ENCODE peak calls at places on chromosomes 4 and X, in five cellular contexts. G is sigmoid colon, Q is HCEC 1CT, F is globus pallidus, L is pons. H is an unnamed sample.

GRCh38 chrX:142637206-142637605 is 388.5 kb upstream of the SPANXN4 start:
- DNase-seq in G (no peak), Q (no peak), F (no peak), L (no peak), H (no peak)

GRCh38 chrX:129647588-129648410 is 7.0 kb downstream of the APLN start:
- DNase-seq in G (no peak), Q (no peak), F (no peak), L (no peak), H (no peak)

GRCh38 chrX:102154218-102154860 is 1.4 kb downstream of the BEX5 start:
- DNase-seq in G (no peak), Q (no peak), F (peak; percentile 12), L (peak; percentile 2), H (no peak)

GRCh38 chr4:146165840-146166239 is 9.7 kb upstream of the LSM6 start:
- DNase-seq in G (no peak), Q (peak; percentile 13), F (no peak), L (no peak), H (no peak)

GRCh38 chr4:145939856-145940255 is 1.2 kb upstream of the ZNF827 start:
- DNase-seq in G (no peak), Q (peak; percentile 42), F (no peak), L (no peak), H (no peak)

GRCh38 chrX:8245411-8245810 is 74.3 kb upstream of the VCX2 start:
- DNase-seq in G (no peak), Q (no peak), F (no peak), L (no peak), H (no peak)

GRCh38 chrX:18833071-18833731 is 125.8 kb downstream of the PPEF1 start:
- DNase-seq in G (peak; percentile 72), Q (no peak), F (peak; percentile 24), L (peak; percentile 2), H (peak; percentile 60)

GRCh38 chr4:16883816-16884215 is 14.6 kb downstream of the LDB2 start:
- DNase-seq in G (no peak), Q (no peak), F (no peak), L (no peak), H (no peak)

GRCh38 chr4:114598191-114599121 is at the start of gene UGT8:
- DNase-seq in G (no peak), Q (no peak), F (peak; percentile 88), L (peak; percentile 86), H (peak; percentile 78)

GRCh38 chrX:13015536-13016236 is 28.7 kb downstream of the FAM9C start:
- DNase-seq in G (no peak), Q (no peak), F (peak; percentile 33), L (peak; percentile 56), H (no peak)